ENCODE peak calls at places on chromosomes 4 and X, in four cellular contexts. Q is pancreas; N is lower lobe of right lung; M is CD4-positive, alpha-beta T cell. W is an unnamed sample.

GRCh38 chr4:159210975-159211374 is 108.1 kb downstream of the RAPGEF2 start:
- DNase-seq in Q (no peak), M (no peak), N (no peak), W (no peak)

GRCh38 chr4:165301833-165302232 is 25.6 kb upstream of the MSMO1 start:
- DNase-seq in M (no peak), N (no peak), Q (no peak), W (peak)

GRCh38 chr4:84483738-84484137 is 15.4 kb downstream of the NKX6-1 start:
- DNase-seq in Q (no peak), M (no peak), N (no peak), W (no peak)

GRCh38 chr4:30269850-30270249 is 450.3 kb upstream of the PCDH7 start:
- DNase-seq in M (no peak), Q (no peak), N (no peak), W (no peak)

GRCh38 chr4:150525321-150525868 is 56.6 kb upstream of the MAB21L2 start:
- DNase-seq in Q (no peak), M (no peak), N (no peak), W (no peak)

GRCh38 chrX:142076633-142077032 is 128.5 kb downstream of the MAGEC2 start:
- DNase-seq in N (no peak), Q (no peak), M (no peak), W (no peak)

GRCh38 chr4:141099326-141099725 is 33.9 kb downstream of the RNF150 start:
- DNase-seq in N (no peak), M (no peak), Q (no peak), W (no peak)

GRCh38 chr4:149634368-149634767 is 181.3 kb downstream of the IQCM start:
- DNase-seq in Q (no peak), M (no peak), N (no peak), W (no peak)

GRCh38 chr4:175637762-175638161 is 174.3 kb downstream of the GPM6A start:
- DNase-seq in N (no peak), M (no peak), Q (no peak), W (no peak)

GRCh38 chr4:2698504-2698903 is 57.6 kb downstream of the TNIP2 start:
- DNase-seq in M (no peak), N (no peak), Q (no peak), W (no peak)

GRCh38 chr4:168203233-168203911 is 111.0 kb downstream of the ANXA10 start:
- DNase-seq in Q (no peak), N (no peak), M (no peak), W (no peak)

GRCh38 chr4:165328708-165329107 is 1.2 kb downstream of the MSMO1 start:
- DNase-seq in N (no peak), Q (no peak), M (no peak), W (peak)

GRCh38 chrX:134849390-134849789 is 141.4 kb upstream of the SMIM10 start:
- DNase-seq in Q (no peak), N (no peak), M (no peak), W (no peak)

GRCh38 chr4:901192-901910 is 30.8 kb downstream of the GAK start:
- DNase-seq in Q (no peak), M (no peak), N (no peak), W (no peak)

GRCh38 chr4:8477095-8477635 is 36.6 kb downstream of the TRMT44 start:
- DNase-seq in N (no peak), Q (no peak), M (no peak), W (no peak)

GRCh38 chr4:108031427-108032083 is 41.9 kb downstream of the HADH start:
- DNase-seq in N (no peak), Q (no peak), M (no peak), W (no peak)

GRCh38 chrX:103063191-103063845 is 653 bp downstream of the BEX1 start:
- DNase-seq in M (no peak), Q (peak), N (no peak), W (no peak)

GRCh38 chrX:69493193-69493592 is 10.9 kb upstream of the NALF2 start:
- DNase-seq in Q (peak), M (no peak), N (no peak), W (peak)

GRCh38 chr4:1194028-1194900 is 21.9 kb upstream of the SPON2 start:
- DNase-seq in N (no peak), Q (peak), M (no peak), W (no peak)

GRCh38 chr4:160319868-160320260 is 1217.0 kb downstream of the RAPGEF2 start:
- DNase-seq in Q (no peak), M (no peak), N (no peak), W (no peak)

GRCh38 chrX:10579018-10579752 is 41.2 kb downstream of the MID1 start:
- DNase-seq in M (no peak), Q (no peak), N (no peak), W (peak)

GRCh38 chr4:173169428-173170209 is 1.0 kb downstream of the GALNT7 start:
- DNase-seq in Q (peak), N (peak), M (peak), W (peak)

GRCh38 chrX:21943460-21944135 is 3.1 kb downstream of the SMS start:
- DNase-seq in N (no peak), Q (no peak), M (no peak), W (no peak)

GRCh38 chr4:165583341-165583740 is 204.5 kb downstream of the CPE start:
- DNase-seq in Q (no peak), N (no peak), M (no peak), W (no peak)

GRCh38 chr4:41334182-41334581 is 77.5 kb downstream of the UCHL1 start:
- DNase-seq in Q (no peak), M (no peak), N (no peak), W (no peak)

GRCh38 chr4:165425629-165426028 is 46.8 kb downstream of the CPE start:
- DNase-seq in Q (no peak), N (no peak), M (no peak), W (no peak)

GRCh38 chrX:120308959-120309872 is 2.0 kb downstream of the TMEM255A start:
- DNase-seq in N (peak), M (peak), Q (peak), W (peak)

GRCh38 chr4:82496349-82496748 is 65.4 kb downstream of the TMEM150C start:
- DNase-seq in Q (no peak), N (no peak), M (no peak), W (no peak)

GRCh38 chr4:53659737-53660136 is 68.5 kb upstream of the LNX1 start:
- DNase-seq in Q (no peak), N (no peak), M (no peak), W (no peak)

GRCh38 chrX:39948564-39948963 is 149.2 kb downstream of the BCOR start:
- DNase-seq in Q (no peak), N (no peak), M (no peak), W (no peak)

GRCh38 chr4:98377626-98378025 is 116.4 kb downstream of the RAP1GDS1 start:
- DNase-seq in N (no peak), M (no peak), Q (no peak), W (no peak)

GRCh38 chr4:55458164-55458563 is 62.4 kb downstream of the TMEM165 start:
- DNase-seq in N (no peak), M (no peak), Q (no peak), W (no peak)

GRCh38 chr4:94678896-94679295 is 78.9 kb upstream of the BMPR1B start:
- DNase-seq in M (no peak), N (no peak), Q (no peak), W (no peak)

GRCh38 chrX:22585831-22586230 is 313.1 kb downstream of the CBLL2 start:
- DNase-seq in N (no peak), M (no peak), Q (no peak), W (no peak)

GRCh38 chr4:23770011-23770410 is 119.8 kb downstream of the PPARGC1A start:
- DNase-seq in N (no peak), Q (no peak), M (no peak), W (no peak)

GRCh38 chr4:23779422-23779821 is 110.4 kb downstream of the PPARGC1A start:
- DNase-seq in N (no peak), M (no peak), Q (no peak), W (no peak)

GRCh38 chr4:23774932-23775331 is 114.9 kb downstream of the PPARGC1A start:
- DNase-seq in Q (no peak), M (no peak), N (no peak), W (no peak)

GRCh38 chr4:23775694-23776093 is 114.2 kb downstream of the PPARGC1A start:
- DNase-seq in N (no peak), M (no peak), Q (no peak), W (peak)

DNA sequence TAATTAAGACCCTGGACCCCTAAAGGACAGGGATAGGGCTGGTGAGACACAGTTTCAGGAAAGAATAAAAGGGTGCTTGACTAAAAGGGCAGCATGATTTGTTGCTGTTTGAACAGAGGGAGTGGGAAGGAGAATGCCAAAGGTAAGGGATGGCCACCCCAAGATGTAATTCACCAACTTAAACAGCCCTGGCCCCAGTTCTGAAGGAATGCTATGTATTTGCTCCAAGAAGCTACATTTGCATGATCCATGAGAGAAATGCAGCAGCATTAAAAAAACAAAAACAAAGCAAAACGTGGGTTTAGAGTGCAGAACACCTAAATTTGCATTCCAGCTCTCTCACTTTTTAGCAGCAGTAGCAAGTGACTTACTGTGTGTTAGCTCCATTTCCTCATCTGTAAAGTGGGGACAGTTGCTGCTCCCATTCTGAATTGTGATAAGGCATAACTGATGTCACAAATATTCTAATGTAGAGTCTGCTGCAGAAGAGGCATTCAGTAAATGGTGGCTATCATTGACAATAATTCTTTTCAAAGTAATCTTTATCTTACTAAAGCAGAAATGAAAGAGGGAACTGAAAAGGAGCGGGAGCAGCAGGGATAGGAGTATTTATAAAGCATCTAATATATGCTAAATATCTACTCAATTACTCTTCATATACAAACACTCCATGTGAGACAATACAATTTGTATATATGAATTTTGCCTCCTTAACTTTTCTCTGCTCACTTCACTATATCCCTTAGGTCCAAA is 115.8 kb downstream of the PPARGC1A start:
- DNase-seq in N (no peak), M (no peak), Q (no peak), W (no peak)
- H3K27ac ChIP-seq in N (no peak), M (no peak), Q (no peak), W (no peak)

DNA sequence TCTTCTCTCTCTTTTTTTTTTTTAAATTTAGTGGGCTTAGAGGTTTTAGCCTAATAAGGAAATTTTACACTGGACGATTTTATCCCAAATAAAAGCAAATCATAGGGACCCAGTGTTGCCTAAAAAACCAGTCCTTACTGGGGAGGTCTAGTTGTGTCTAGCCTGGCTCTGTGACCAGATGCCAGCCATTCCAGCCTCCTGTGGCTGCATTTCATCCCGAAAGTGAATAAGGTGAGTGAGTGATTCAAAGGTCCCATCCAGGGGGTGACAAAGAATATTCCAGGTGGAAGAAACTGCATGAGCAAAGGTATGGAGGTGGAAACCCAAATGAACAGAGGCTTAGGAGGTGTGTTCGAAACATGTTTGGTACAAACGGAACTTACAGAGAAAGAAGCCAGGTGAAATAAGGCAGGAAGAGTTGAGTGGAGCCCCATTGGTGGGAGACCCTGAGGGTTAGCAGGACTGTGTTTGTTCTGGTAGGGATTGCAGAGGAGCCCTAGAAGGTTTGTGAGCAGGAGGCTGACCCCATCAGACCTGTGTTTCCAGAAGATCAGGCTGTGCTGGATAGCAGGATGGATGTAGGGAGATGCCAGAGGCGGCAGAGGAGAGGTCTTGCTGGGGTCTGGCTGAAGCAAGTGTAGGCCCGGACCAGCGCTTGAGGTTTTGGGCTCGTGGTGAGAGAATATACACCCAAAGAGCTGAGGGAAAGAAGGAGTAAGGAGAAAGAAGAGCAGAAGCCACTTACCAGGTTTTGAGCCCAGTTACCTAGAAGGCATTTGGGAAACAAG is 31.6 kb downstream of the PTTG2 start:
- DNase-seq in N (no peak), Q (no peak), M (no peak), W (no peak)
- H3K27ac ChIP-seq in N (no peak), Q (no peak), M (no peak), W (no peak)

GRCh38 chr4:6916069-6916586 is 6.5 kb downstream of the TBC1D14 start:
- DNase-seq in N (no peak), M (no peak), Q (no peak), W (no peak)
- H3K27ac ChIP-seq in N (peak), M (no peak), Q (no peak), W (peak)

DNA sequence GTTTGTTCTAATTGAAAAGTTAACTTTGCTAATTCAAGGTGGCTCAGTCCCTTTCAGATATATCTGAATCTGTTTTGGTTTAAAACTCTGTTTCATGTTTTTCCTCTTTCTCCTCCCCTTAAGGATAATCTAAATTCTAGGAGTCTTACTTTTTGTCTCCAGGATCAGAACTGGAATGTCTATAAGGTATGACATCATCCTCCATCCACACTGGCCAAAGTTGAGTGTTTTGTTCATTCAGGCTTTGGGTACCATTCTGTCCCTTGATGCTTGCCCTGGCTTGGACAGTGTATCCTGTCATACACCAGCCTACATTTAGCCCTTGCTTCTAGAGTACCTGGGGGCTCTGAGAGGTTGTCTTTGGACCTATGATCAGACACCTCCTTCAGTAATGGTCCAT is 56.8 kb upstream of the ANTXR2 start:
- DNase-seq in M (no peak), Q (no peak), N (no peak), W (no peak)
- H3K27ac ChIP-seq in M (no peak), Q (no peak), N (no peak), W (no peak)

DNA sequence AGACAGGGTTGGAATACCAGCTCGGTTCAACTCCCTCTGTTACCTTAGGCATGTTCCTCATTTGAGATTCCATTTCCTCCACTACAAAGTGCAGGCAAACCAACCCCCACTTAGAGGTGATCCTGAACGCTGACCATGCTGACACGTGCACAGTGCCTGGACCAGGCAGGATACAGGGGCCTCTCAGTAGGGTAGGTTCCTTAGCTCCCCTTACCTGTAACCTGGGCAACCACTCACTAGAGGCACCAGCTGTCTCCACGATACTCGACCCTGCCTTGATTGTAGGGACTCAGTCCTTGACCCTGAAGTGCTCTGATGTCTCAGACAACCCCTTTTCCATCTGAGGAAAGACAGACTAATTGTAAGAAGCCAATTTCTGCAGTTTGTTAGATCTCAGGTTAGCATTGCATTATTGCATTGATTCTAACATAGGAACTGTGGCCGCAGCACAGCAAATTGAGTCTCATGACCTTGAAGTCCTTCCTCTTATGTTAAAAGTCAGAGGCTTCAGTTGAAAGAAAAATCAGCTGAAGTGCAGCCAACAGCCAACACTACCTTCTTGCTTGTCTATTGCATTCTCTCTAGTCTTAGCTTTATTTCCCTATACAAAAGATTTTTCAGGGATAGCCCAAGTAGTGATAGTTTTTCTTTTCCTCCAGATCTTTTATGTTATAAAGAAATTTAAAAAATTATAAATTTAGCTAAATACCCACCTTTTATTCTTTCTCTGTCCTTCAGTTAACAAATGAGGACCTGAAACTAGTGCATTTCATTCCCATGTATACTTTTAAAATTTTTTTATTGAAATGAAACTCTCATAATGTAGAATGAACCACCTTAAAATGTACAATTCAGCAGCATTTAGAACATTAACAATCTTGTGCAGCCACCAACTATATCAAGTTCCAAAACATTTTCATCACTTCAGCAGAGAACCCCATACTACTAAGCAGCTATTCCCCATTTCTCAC is 11.2 kb upstream of the C1QTNF7 start:
- DNase-seq in M (no peak), N (no peak), Q (no peak), W (no peak)
- H3K27ac ChIP-seq in M (no peak), N (no peak), Q (no peak), W (no peak)

W was measured in small intestine.